ENCODE peak calls at places on chromosomes 12 and 14, in nine cellular contexts. E, K, C, I, W, S, O, Y and Z are unnamed samples. For H3K4me1, the result is how much of the 10 kb centered on the place peaks cover.

GRCh38 chr12:5442251-5443006 is 10.5 kb downstream of the NTF3 start:
- DNase-seq in O (peak), Y (no peak), S (no peak), W (peak), K (no peak), I (peak), C (no peak), E (no peak), Z (no peak)

GRCh38 chr14:90641111-90642010 is 174.9 kb downstream of the TTC7B start:
- DNase-seq in W (no peak), Y (no peak), I (no peak), E (no peak), O (peak), K (no peak), S (no peak), C (no peak), Z (no peak)

GRCh38 chr12:3988519-3989217 is 115.5 kb upstream of the PARP11 start:
- DNase-seq in Y (no peak), K (no peak), S (no peak), O (no peak), C (no peak), E (no peak), W (no peak), I (no peak), Z (no peak)

GRCh38 chr12:95439578-95440230 is 34.2 kb upstream of the METAP2 start:
- DNase-seq in W (no peak), O (no peak), K (no peak), E (no peak), Y (no peak), C (no peak), I (no peak), S (no peak), Z (no peak)

GRCh38 chr14:95889236-95889979 is 12.8 kb downstream of the TUNAR start:
- DNase-seq in C (no peak), I (no peak), O (no peak), E (no peak), W (no peak), Y (no peak), S (no peak), K (no peak), Z (no peak)

GRCh38 chr14:99751539-99752485 is 41.4 kb upstream of the EML1 start:
- DNase-seq in O (peak), C (peak), S (peak), W (peak), Y (no peak), K (no peak), E (peak), I (no peak), Z (no peak)

GRCh38 chr12:52238206-52238840 is 5.3 kb downstream of the KRT7 start:
- DNase-seq in I (peak), Y (no peak), C (no peak), E (no peak), O (no peak), K (no peak), S (no peak), W (no peak), Z (no peak)

GRCh38 chr14:103102689-103103260 is 8.2 kb downstream of the EXOC3L4 start:
- DNase-seq in S (no peak), Y (no peak), O (no peak), I (no peak), C (peak), E (no peak), W (no peak), K (no peak), Z (no peak)

GRCh38 chr12:46774011-46774633 is 51.7 kb downstream of the SLC38A4 start:
- DNase-seq in C (no peak), O (peak), S (no peak), I (peak), K (no peak), Y (no peak), E (no peak), W (peak), Z (no peak)

GRCh38 chr12:4256043-4256826 is 17.3 kb upstream of the CCND2 start:
- DNase-seq in I (no peak), S (no peak), W (no peak), K (no peak), Y (no peak), O (no peak), C (no peak), E (no peak), Z (no peak)

GRCh38 chr12:24993756-24994155 is 44.9 kb upstream of the BCAT1 start:
- DNase-seq in C (no peak), K (no peak), S (no peak), Y (no peak), O (no peak), W (no peak), E (no peak), I (no peak), Z (no peak)
- H3K4me1 ChIP-seq in C (under half), K (under half), S (under half), Y (under half), O (under half), W (under half), E (under half), I (under half), Z (under half)

GRCh38 chr12:106274575-106275081 is 26.8 kb upstream of the CKAP4 start:
- DNase-seq in Y (no peak), I (peak), E (no peak), W (peak), C (no peak), O (no peak), K (no peak), S (no peak), Z (no peak)
- H3K27ac ChIP-seq in Y (no peak), I (no peak), E (peak), W (no peak), C (peak), O (no peak), K (no peak), S (no peak), Z (no peak)

DNA sequence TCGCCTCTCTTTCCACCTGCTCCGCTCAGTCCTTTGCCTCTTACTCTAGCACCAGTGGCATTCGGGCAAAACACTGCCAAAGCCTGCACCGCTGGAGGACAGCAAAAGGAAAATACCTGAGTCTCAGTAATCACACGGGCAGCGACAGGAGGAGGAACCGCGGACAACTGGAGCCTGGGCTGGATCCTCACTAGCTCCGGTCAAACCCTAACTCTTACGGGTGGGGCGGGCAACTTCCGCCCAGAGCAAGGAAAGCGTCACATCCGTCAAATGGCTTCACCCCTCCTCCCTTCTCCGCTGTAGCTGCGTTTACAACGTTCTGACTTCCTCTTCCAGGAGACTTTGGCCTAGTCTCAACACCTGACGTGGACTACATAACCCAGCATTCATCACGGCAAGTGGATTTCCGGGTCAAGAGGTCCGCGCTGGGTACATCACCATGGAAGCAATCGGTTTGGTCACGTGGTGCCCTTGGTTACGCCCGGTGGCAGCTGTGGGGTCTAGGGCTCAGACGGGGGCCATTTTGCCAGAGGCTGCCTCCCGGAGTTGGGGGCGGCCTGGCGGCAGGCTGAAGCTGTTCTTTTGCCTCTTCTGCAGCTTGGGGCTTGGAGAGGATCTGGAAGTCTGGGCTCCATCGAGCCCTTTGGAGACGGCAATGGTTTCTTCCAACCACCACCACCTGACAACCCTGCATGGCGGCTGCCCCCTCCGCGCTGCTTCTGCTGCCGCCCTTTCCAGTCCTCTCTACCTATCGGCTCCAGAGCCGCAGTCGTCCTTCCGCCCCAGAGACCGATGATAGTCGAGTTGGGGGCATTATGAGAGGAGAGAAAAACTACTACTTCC is at the start of the genes KLHL28 and TOGARAM1:
- DNase-seq in C (peak), I (peak), O (peak), S (peak), K (peak), E (peak), Y (peak), W (peak), Z (peak)
- H3K4me1 ChIP-seq in C (under half), I (under half), O (under half), S (under half), K (under half), E (half or more), Y (under half), W (under half), Z (under half)

DNA sequence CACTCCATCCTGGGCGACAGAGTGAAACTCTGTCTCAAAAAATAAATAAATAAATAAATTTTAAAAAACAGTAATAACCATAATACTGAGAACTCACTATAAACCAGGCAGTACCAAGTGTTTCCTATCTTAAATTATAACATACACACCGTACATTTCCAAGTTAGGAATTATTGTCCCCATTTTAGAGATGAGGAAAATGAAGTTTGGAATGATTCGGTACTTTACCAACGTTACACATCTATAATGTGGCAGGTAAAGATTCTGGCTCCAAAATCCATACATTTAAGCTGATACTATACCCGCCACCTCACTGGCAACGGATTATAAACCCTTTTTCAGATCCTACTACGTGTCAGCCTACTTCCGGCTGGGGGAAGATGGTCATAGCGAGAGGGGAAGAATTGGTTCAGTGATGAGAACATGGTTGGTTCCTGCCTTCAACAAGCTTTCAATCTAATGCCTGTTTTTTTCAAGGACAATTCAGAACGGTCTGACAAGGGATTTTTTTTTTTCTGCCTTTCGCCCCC is 105.9 kb upstream of the ATF7IP start:
- DNase-seq in W (no peak), C (no peak), K (no peak), I (no peak), O (no peak), E (no peak), S (no peak), Y (no peak), Z (no peak)
- H3K27ac ChIP-seq in W (peak), C (peak), K (peak), I (peak), O (peak), E (peak), S (peak), Y (peak), Z (no peak)